ENCODE peak calls at places on chromosome 1, in four cellular contexts. T is colonic mucosa, J is suprapubic skin, D is fibroblast of pulmonary artery. M is an unnamed sample.
A peak's percentile ranks its signal among the peaks of the same experiment; 100 is the strongest.

GRCh38 chr1:159881930-159882839 is 17.8 kb downstream of the CFAP45 start:
- DNase-seq in T (peak; percentile 99), J (peak; percentile 91), D (peak; percentile 98), M (peak; percentile 99)

GRCh38 chr1:166944186-166944967 is 31.0 kb downstream of the ILDR2 start:
- DNase-seq in T (no peak), J (no peak), D (peak; percentile 52), M (peak; percentile 98)

GRCh38 chr1:94929351-94929814 is 2.5 kb upstream of the CNN3 start:
- DNase-seq in T (peak; percentile 75), J (no peak), D (no peak), M (no peak)

GRCh38 chr1:235024706-235025421 is 103.8 kb downstream of the TOMM20 start:
- DNase-seq in T (no peak), J (peak; percentile 31), D (no peak), M (no peak)

GRCh38 chr1:42682739-42683529 is 716 bp downstream of the YBX1 start:
- DNase-seq in T (peak; percentile 80), J (peak; percentile 87), D (peak; percentile 73), M (peak; percentile 49)

GRCh38 chr1:219276029-219276738 is 102.5 kb downstream of the LYPLAL1 start:
- DNase-seq in T (no peak), J (no peak), D (no peak), M (no peak)

GRCh38 chr1:22643381-22643780 is at the start of gene C1QC:
- DNase-seq in T (no peak), J (no peak), D (no peak), M (no peak)

GRCh38 chr1:1434131-1434811 is 1.2 kb upstream of the VWA1 start:
- DNase-seq in T (peak; percentile 40), J (no peak), D (no peak), M (peak; percentile 13)

GRCh38 chr1:112636597-112637256 is 17.1 kb downstream of the CAPZA1 start:
- DNase-seq in T (no peak), J (no peak), D (no peak), M (no peak)

GRCh38 chr1:45411510-45411899 is 71.3 kb upstream of the MUTYH start:
- DNase-seq in T (no peak), J (no peak), D (no peak), M (no peak)

GRCh38 chr1:25135903-25136302 is 96.4 kb downstream of the SYF2 start:
- DNase-seq in T (no peak), J (no peak), D (no peak), M (no peak)

GRCh38 chr1:200805719-200806118 is 67.0 kb downstream of the CAMSAP2 start:
- DNase-seq in T (no peak), J (no peak), D (no peak), M (no peak)

GRCh38 chr1:108664426-108664950 is 3.6 kb upstream of the HENMT1 start:
- DNase-seq in T (no peak), J (no peak), D (no peak), M (no peak)

GRCh38 chr1:31872658-31873636 is 57.1 kb upstream of the SPOCD1 start:
- DNase-seq in T (no peak), J (no peak), D (peak; percentile 37), M (no peak)

GRCh38 chr1:87052986-87053385 is 138.6 kb downstream of the HS2ST1 start:
- DNase-seq in T (no peak), J (no peak), D (no peak), M (no peak)

GRCh38 chr1:182974792-182975191 is 21.8 kb upstream of the SHCBP1L start:
- DNase-seq in T (no peak), J (no peak), D (no peak), M (no peak)

GRCh38 chr1:211257831-211258225 is 1.3 kb upstream of the RCOR3 start:
- DNase-seq in T (no peak), J (no peak), D (no peak), M (no peak)

GRCh38 chr1:65724151-65724550 is 68.5 kb upstream of the PDE4B start:
- DNase-seq in T (no peak), J (no peak), D (no peak), M (no peak)

GRCh38 chr1:182368903-182369302 is 22.7 kb downstream of the GLUL start:
- DNase-seq in T (no peak), J (no peak), D (no peak), M (no peak)

GRCh38 chr1:204307334-204307883 is 52.3 kb downstream of the PLEKHA6 start:
- DNase-seq in T (no peak), J (no peak), D (peak; percentile 60), M (no peak)

GRCh38 chr1:58062635-58063034 is 483.9 kb downstream of the OMA1 start:
- DNase-seq in T (no peak), J (no peak), D (no peak), M (no peak)

GRCh38 chr1:89821322-89822108 is 683 bp downstream of the LRRC8D start:
- DNase-seq in T (peak; percentile 76), J (peak; percentile 79), D (no peak), M (no peak)

GRCh38 chr1:113534130-113534817 is 144.0 kb downstream of the MAGI3 start:
- DNase-seq in T (no peak), J (no peak), D (peak; percentile 48), M (peak; percentile 93)

GRCh38 chr1:172496678-172497077 is 36.3 kb upstream of the SUCO start:
- DNase-seq in T (no peak), J (no peak), D (no peak), M (no peak)

GRCh38 chr1:174157157-174157806 is 2.0 kb upstream of the RABGAP1L start:
- DNase-seq in T (no peak), J (no peak), D (no peak), M (no peak)

GRCh38 chr1:111505641-111506119 is 2.2 kb upstream of the ADORA3 start:
- DNase-seq in T (no peak), J (no peak), D (no peak), M (no peak)

GRCh38 chr1:180270767-180271639 is 40.9 kb downstream of the LHX4 start:
- DNase-seq in T (peak; percentile 77), J (no peak), D (peak; percentile 84), M (peak; percentile 81)

GRCh38 chr1:233938476-233938875 is 34.0 kb downstream of the SLC35F3 start:
- DNase-seq in T (no peak), J (no peak), D (no peak), M (no peak)

GRCh38 chr1:160576430-160576829 is 2.9 kb downstream of the CD84 start:
- DNase-seq in T (no peak), J (no peak), D (no peak), M (no peak)

GRCh38 chr1:155296660-155297059 is 4.6 kb downstream of the PKLR start:
- DNase-seq in T (no peak), J (no peak), D (no peak), M (no peak)

GRCh38 chr1:155295183-155295941 is 5.9 kb downstream of the PKLR start:
- DNase-seq in T (no peak), J (no peak), D (no peak), M (no peak)

GRCh38 chr1:155295942-155296267 is 5.3 kb downstream of the PKLR start:
- DNase-seq in T (no peak), J (no peak), D (no peak), M (no peak)

GRCh38 chr1:155293086-155293749 is 8.0 kb downstream of the PKLR start:
- DNase-seq in T (no peak), J (no peak), D (no peak), M (no peak)

GRCh38 chr1:155294520-155295182 is 6.6 kb downstream of the PKLR start:
- DNase-seq in T (no peak), J (no peak), D (no peak), M (no peak)
- H3K4me3 ChIP-seq in T (no peak overlapping the region), J (peak overlapping the region; percentile 25), D (no peak overlapping the region), M (no peak overlapping the region)

DNA sequence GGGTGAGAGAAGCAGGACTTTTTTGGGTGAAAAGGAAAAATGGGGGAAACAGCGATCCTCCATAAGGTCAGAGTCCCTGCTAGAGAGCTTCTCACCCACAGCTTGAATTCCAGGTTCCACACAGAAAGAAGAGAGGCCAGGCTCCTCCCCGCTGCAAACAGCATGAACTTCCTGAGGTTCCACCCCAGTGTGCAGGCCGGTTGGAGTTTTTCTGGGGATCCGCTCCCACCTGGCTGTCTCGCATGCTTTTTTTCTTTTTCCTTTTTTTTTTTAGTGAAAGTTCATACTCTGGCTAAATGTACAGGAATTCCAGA is 595.1 kb upstream of the ZP4 start:
- DNase-seq in T (no peak), J (no peak), D (no peak), M (no peak)
- H3K4me3 ChIP-seq in T (no peak overlapping the region), J (peak overlapping the region; percentile 10), D (no peak overlapping the region), M (peak overlapping the region; percentile 61)

DNA sequence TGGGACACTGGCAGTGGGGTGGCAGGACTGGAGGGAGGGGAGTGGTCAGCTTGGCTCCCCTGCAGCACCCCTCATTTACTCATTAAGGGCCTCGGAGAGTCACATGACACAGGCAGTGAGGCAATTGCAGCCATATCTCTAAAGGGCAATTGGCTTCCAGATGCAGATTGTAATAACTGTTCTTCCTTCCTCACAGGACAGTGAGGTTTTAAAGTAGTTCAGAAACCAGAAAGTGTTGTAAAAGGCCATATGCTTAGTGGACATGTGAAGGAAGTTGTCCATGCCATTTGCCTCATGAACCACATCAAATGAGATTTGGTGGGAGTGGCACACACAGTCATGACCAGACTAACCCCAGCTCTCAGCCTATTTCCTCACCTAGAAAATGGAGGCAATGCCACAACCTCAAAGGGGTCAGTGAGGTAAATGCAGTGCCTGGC is 11.1 kb downstream of the MTX1 start:
- DNase-seq in T (peak; percentile 61), J (no peak), D (no peak), M (no peak)
- H3K4me3 ChIP-seq in T (no peak overlapping the region), J (no peak overlapping the region), D (no peak overlapping the region), M (no peak overlapping the region)

GRCh38 chr1:205313681-205314308 is 7.8 kb downstream of the NUAK2 start:
- DNase-seq in T (peak; percentile 57), J (no peak), D (peak; percentile 84), M (peak; percentile 87)
- H3K4me3 ChIP-seq in T (no peak overlapping the region), J (no peak overlapping the region), D (peak overlapping the region; percentile 14), M (peak overlapping the region; percentile 38)

GRCh38 chr1:231604276-231604621 is 22.3 kb upstream of the DISC1 start:
- DNase-seq in T (no peak), J (no peak), D (no peak), M (no peak)

GRCh38 chr1:231605389-231606100 is 21.0 kb upstream of the DISC1 start:
- DNase-seq in T (no peak), J (no peak), D (no peak), M (no peak)

GRCh38 chr1:231602675-231602984 is 24.0 kb upstream of the DISC1 start:
- DNase-seq in T (no peak), J (no peak), D (no peak), M (no peak)

GRCh38 chr1:231601775-231602674 is 24.6 kb upstream of the DISC1 start:
- DNase-seq in T (no peak), J (no peak), D (peak; percentile 16), M (no peak)

DNA sequence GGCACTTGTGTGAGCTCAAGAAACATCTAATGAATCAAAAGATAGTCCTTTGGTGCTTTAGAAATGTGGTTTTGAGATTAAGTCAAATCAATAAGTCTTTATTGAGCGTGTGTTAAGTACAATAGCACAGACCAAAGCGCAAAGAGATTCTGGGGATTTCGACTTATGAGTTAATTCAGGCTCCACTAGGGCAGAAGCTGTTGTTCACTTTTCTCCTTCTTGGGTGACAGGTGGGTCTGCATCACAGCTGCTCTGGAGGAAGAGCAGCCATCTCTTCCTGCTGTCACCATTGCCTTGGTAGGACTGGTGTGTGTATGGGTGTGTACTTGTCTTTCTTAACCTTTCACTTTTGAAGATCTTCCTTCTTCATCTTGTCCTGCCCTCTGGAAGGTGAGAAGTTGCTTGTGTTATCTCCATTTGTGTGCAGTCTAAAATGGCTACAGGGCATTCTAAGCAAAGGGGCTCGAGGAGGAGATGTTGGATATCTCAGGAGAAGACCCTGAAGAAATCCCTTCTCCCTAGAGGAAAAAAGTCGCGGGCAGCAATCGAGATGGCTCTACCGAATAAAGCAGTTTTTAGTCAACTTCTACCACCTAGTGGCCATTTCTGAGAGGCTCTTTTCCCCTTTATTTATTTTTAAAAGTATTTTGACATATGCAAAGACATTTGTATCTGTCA is 22.9 kb upstream of the DISC1 start:
- DNase-seq in T (peak; percentile 59), J (no peak), D (peak; percentile 70), M (no peak)
- H3K4me3 ChIP-seq in T (peak overlapping the region; percentile 35), J (peak overlapping the region; percentile 50), D (peak overlapping the region; percentile 61), M (peak overlapping the region; percentile 58)

GRCh38 chr1:23848673-23849616 is 19.1 kb downstream of the FUCA1 start:
- DNase-seq in T (no peak), J (no peak), D (no peak), M (no peak)
- H3K4me3 ChIP-seq in T (no peak overlapping the region), J (no peak overlapping the region), D (no peak overlapping the region), M (no peak overlapping the region)